ENCODE peak calls at places on chromosomes 16 and 17, in six cellular contexts. X is transverse colon, T is Panc1, U is SK-N-SH, Q is breast epithelium, W is stomach. C is an unnamed sample.

GRCh38 chr17:61450641-61451537 is 1.3 kb upstream of the TBX4 start:
- DNase-seq in Q (no peak), U (no peak), T (no peak), W (no peak), X (no peak), C (no peak)

GRCh38 chr17:73644145-73645049 is at the start of gene SDK2:
- DNase-seq in U (peak), W (peak), T (no peak), X (no peak), Q (no peak), C (no peak)

GRCh38 chr17:3976675-3977171 is 12.5 kb upstream of the ATP2A3 start:
- DNase-seq in W (peak), T (no peak), Q (peak), U (peak), X (peak), C (peak)

GRCh38 chr16:57208926-57209325 is 22.8 kb downstream of the RSPRY1 start:
- DNase-seq in U (no peak), Q (no peak), W (no peak), T (no peak), X (no peak), C (no peak)

GRCh38 chr17:34706029-34706428 is 126.6 kb downstream of the TMEM132E start:
- DNase-seq in Q (no peak), X (no peak), W (no peak), T (no peak), U (no peak), C (no peak)

GRCh38 chr16:84526794-84527485 is 22.5 kb upstream of the MEAK7 start:
- DNase-seq in X (no peak), Q (no peak), T (no peak), W (no peak), U (no peak), C (no peak)

GRCh38 chr17:31310260-31310659 is 3.6 kb downstream of the EVI2B start:
- DNase-seq in T (no peak), U (no peak), W (no peak), X (no peak), Q (no peak), C (no peak)

GRCh38 chr16:35391328-35391727 is 1931.9 kb downstream of the TP53TG3F start:
- DNase-seq in T (peak), W (no peak), U (peak), X (no peak), Q (no peak), C (no peak)

GRCh38 chr17:57634713-57635465 is 110.2 kb downstream of the CCDC182 start:
- DNase-seq in W (no peak), Q (no peak), X (no peak), T (no peak), U (no peak), C (peak)

GRCh38 chr17:74542166-74542565 is 3.7 kb downstream of the CD300C start:
- DNase-seq in Q (no peak), T (no peak), U (no peak), W (no peak), X (no peak), C (no peak)

GRCh38 chr16:19583665-19584300 is 28.3 kb downstream of the VPS35L start:
- DNase-seq in Q (no peak), T (no peak), U (peak), W (peak), X (peak), C (no peak)

GRCh38 chr17:63476857-63477470 is at the start of gene ACE:
- DNase-seq in W (peak), T (no peak), Q (no peak), U (peak), X (peak), C (no peak)

GRCh38 chr16:23952128-23953041 is 116.6 kb downstream of the PRKCB start:
- DNase-seq in U (peak), X (no peak), Q (no peak), W (no peak), T (no peak), C (no peak)

GRCh38 chr16:66927012-66927436 is 1.7 kb upstream of the RRAD start:
- DNase-seq in U (no peak), W (no peak), Q (no peak), T (no peak), X (no peak), C (no peak)

GRCh38 chr17:66403846-66404597 is 101.6 kb downstream of the PRKCA start:
- DNase-seq in U (no peak), T (no peak), X (no peak), Q (no peak), W (no peak), C (no peak)

GRCh38 chr16:73053379-73054130 is 5.6 kb upstream of the ZFHX3 start:
- DNase-seq in W (no peak), U (peak), X (no peak), T (no peak), Q (no peak), C (no peak)

GRCh38 chr16:72990003-72990521 is 57.9 kb downstream of the ZFHX3 start:
- DNase-seq in U (no peak), T (no peak), Q (no peak), X (peak), W (peak), C (no peak)

GRCh38 chr16:24428751-24429150 is 110.6 kb upstream of the RBBP6 start:
- DNase-seq in X (peak), Q (no peak), T (no peak), W (no peak), U (no peak), C (no peak)

GRCh38 chr17:73349138-73349537 is 37.3 kb upstream of the CDC42EP4 start:
- DNase-seq in W (no peak), T (no peak), Q (no peak), X (no peak), U (no peak), C (no peak)

GRCh38 chr17:75511610-75512575 is 3.4 kb downstream of the CASKIN2 start:
- DNase-seq in W (peak), Q (no peak), T (no peak), X (no peak), U (no peak), C (peak)

DNA sequence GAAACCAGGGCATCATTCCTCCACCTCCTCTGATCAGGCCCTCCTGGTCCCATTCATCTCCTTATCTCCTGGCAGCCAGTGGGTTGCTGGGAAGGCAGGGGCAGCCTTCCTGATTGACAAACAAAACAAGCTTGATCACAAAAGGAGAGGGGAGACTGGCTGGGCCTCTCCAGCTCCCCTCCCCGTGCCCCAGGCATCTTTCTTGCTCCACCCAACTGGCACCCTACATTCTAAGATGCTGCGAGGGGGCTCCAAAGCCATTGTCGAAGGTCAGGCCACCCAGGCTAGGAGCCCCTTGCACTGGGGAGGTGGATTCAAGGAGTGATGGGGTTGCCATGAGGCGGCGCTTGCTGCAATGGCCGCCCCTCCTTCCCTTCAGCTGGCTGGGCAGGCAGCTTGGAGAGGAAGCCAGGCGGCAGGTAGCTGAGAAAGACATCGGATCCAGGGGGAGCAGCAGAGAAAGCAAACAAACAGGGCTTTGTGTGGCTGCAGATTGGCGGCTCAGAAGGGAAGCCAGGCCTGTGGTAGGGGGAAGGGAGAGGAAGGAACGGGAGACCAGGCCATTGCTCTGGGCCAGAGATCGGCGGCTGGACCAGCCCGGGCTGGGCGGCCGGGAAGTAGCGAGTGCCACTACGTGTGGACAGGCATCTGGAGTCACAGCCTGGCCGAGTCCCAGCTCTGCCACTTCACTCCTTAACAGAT is 12.1 kb downstream of the RAI1 start:
- DNase-seq in X (peak), Q (peak), T (no peak), U (peak), W (peak), C (peak)
- TF ChIP-seq POLR2AphosphoS5 in X (no peak), Q (no peak), T (no peak), U (no peak), W (peak), C (no peak)

GRCh38 chr17:2595736-2596135 is 2.3 kb downstream of the PAFAH1B1 start:
- DNase-seq in T (no peak), W (no peak), Q (no peak), U (no peak), X (no peak), C (no peak)

GRCh38 chr17:2594657-2595085 is 1.2 kb downstream of the PAFAH1B1 start:
- DNase-seq in W (no peak), U (no peak), Q (no peak), X (no peak), T (no peak), C (no peak)

GRCh38 chr17:2595200-2595599 is 1.7 kb downstream of the PAFAH1B1 start:
- DNase-seq in X (no peak), U (no peak), Q (no peak), W (no peak), T (no peak), C (no peak)

GRCh38 chr17:2592974-2593845 is at the start of gene PAFAH1B1:
- DNase-seq in W (peak), U (peak), T (no peak), X (peak), Q (peak), C (peak)

GRCh38 chr17:2593846-2594656 is 597 bp downstream of the PAFAH1B1 start:
- DNase-seq in U (peak), Q (peak), W (peak), X (peak), T (no peak), C (peak)
- TF ChIP-seq CTCF in U (peak), Q (no peak), W (no peak), X (no peak), T (no peak), C (no peak)

DNA sequence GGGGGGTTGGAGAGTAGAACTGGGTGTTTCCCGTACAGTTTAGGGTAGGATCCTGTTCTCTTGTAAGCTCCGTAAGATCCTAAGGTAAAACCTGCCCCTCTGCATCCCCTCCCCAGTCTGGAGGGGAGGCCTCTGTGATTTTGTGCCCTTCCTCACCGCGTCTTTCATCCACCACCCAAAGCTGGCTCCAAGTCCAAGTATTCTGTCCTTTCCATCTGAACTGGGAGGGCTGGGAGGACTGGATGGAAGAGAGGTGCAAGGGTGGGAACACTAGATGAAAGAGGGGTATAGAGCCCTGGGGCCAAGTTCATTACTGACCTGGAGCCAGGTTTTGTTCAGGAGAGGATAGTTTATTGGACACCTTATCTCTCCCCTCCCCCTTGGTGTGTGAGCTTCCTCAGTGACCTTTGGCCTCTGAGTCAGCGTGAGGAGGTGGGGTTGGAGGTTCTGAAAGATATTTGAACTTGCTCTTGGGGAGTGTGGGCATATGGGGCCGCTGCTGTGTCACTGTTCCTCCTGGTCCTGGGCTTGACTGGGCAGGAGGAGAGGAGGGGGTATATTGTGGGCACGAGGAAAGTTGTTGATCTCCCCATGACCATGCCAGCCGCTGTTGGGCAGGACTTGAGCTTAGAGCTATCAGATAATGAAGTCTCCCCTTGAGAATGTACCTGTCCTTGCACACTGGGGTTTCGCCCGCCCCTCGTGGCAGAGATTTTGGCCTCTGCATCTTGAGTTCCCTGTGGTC is 1.6 kb downstream of the LASP1 start:
- DNase-seq in Q (peak), T (no peak), X (peak), W (peak), U (no peak), C (peak)
- TF ChIP-seq POLR2AphosphoS5 in Q (peak), T (no peak), X (peak), W (peak), U (no peak), C (peak)

GRCh38 chr16:2082171-2082982 is 34.6 kb downstream of the TSC2 start:
- DNase-seq in U (no peak), W (peak), Q (no peak), T (no peak), X (peak), C (no peak)
- TF ChIP-seq CTCF in U (no peak), W (peak), Q (peak), T (no peak), X (peak), C (peak)

DNA sequence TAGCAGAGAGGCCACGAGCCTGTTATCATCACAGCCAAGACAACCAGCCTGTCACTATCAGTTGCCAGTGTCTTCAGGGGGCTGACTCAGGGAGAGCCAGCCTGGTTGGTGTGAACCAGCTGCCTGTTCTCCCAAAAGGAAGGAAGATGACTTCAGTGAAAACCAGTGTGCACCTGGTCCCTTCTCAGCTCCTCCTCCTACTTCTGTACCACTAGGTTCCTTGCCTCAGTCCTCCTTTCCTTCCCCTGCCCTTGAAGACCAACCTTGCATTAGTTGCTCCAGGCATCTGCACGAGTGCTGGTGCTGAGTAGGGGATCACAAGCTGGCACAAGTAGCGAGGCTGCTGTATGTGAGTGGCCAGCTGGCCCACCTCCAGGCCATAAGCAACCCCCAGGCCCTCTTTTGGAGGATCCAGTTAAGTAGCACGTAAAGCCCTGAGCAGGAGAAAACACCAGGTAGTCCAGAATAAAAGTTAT is 8.5 kb downstream of the TUBG1 start:
- DNase-seq in T (no peak), U (peak), W (no peak), X (peak), Q (no peak), C (no peak)
- TF ChIP-seq POLR2AphosphoS5 in T (no peak), U (no peak), W (no peak), X (no peak), Q (no peak), C (no peak)

GRCh38 chr16:87185313-87185712 is 131.9 kb downstream of the C16orf95 start:
- DNase-seq in Q (no peak), U (no peak), T (no peak), X (no peak), W (no peak), C (no peak)
- TF ChIP-seq CTCF in Q (no peak), U (no peak), T (no peak), X (no peak), W (no peak), C (no peak)

GRCh38 chr17:45135192-45135977 is at the start of gene ACBD4:
- DNase-seq in Q (peak), W (peak), T (peak), U (peak), X (peak), C (peak)
- TF ChIP-seq POLR2AphosphoS5 in Q (peak), W (peak), T (peak), U (peak), X (peak), C (peak)

GRCh38 chr17:41910701-41911391 is 7.9 kb downstream of the ACLY start:
- DNase-seq in T (no peak), W (no peak), U (no peak), X (no peak), Q (no peak), C (no peak)
- TF ChIP-seq CTCF in T (no peak), W (no peak), U (peak), X (no peak), Q (no peak), C (no peak)

GRCh38 chr17:77428901-77429734 is 288.3 kb downstream of the SEC14L1 start:
- DNase-seq in X (no peak), Q (no peak), W (no peak), T (no peak), U (peak), C (no peak)

GRCh38 chr17:77432034-77432554 is 291.3 kb downstream of the SEC14L1 start:
- DNase-seq in T (no peak), X (no peak), W (no peak), Q (no peak), U (no peak), C (no peak)

GRCh38 chr17:77428020-77428781 is 287.4 kb downstream of the SEC14L1 start:
- DNase-seq in U (no peak), W (no peak), Q (no peak), X (peak), T (no peak), C (no peak)

GRCh38 chr17:77429735-77429984 is 288.9 kb downstream of the SEC14L1 start:
- DNase-seq in Q (no peak), X (no peak), U (no peak), T (no peak), W (no peak), C (no peak)

DNA sequence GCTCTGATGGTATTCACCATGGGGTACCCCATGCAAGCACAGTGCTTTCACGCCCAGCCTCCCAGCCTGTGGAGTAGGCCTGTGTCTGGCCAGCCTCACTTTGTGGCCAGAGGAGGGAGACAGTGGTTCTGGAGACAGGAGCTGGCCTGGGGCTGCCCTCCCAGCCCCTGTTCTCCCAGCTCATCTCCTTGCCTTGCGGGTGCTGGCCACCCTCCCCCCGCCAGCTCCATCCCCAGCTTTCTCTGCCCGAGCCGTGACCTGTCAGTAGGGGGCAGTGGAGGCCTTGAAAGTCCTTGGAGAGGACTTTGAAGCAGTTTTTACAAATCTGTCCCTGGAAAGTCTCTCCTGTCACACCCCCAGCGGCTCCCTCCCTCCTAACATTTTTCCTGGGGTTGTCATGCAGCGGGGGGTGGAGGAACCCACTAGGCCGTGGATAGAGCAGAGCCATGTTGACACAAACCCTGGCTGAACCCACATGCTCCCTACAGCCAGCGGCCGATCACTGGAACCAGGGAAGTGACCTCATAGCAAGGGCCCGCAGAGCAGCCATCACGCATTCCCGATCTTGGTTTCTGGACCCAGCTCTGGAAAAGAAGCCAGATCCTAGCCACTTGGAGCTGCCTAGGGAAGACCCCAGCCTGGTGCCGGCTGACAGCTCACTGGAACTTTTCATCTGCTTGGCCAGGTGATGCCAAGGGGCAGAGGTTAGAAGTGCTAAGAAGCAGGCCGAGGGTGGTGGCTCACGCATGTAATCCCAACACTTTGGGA is 289.4 kb downstream of the SEC14L1 start:
- DNase-seq in U (peak), Q (peak), W (peak), X (peak), T (no peak), C (peak)
- TF ChIP-seq POLR2AphosphoS5 in U (peak), Q (peak), W (peak), X (peak), T (peak), C (peak)

GRCh38 chr17:7867881-7868329 is 10.1 kb downstream of the CYB5D1 start:
- DNase-seq in X (no peak), U (no peak), Q (no peak), T (no peak), W (no peak), C (no peak)

GRCh38 chr17:7862692-7863437 is 5.1 kb downstream of the CYB5D1 start:
- DNase-seq in T (no peak), U (peak), Q (no peak), W (no peak), X (peak), C (no peak)

GRCh38 chr17:7864995-7865650 is 7.3 kb downstream of the CYB5D1 start:
- DNase-seq in T (no peak), X (no peak), Q (no peak), W (no peak), U (no peak), C (no peak)
- TF ChIP-seq CTCF in T (no peak), X (no peak), Q (no peak), W (no peak), U (no peak), C (no peak)